ENCODE peak calls at places on chromosomes 6 and 20, in seven cellular contexts. E is keratinocyte; V is fibroblast of lung; N is tibial artery; F is CD8-positive, alpha-beta T cell; I is breast epithelium; M is OCI-LY7. H is an unnamed sample. For H3K4me1, the result is how much of the 10 kb centered on the place peaks cover.

GRCh38 chr20:8153281-8153908 is 21.3 kb downstream of the PLCB1 start:
- DNase-seq in E (no peak), V (peak), N (no peak), F (no peak), I (no peak), M (no peak), H (no peak)

GRCh38 chr6:155273438-155273837 is 9.6 kb downstream of the CLDN20 start:
- DNase-seq in E (no peak), V (peak), N (no peak), F (no peak), I (no peak), M (no peak), H (peak)

GRCh38 chr6:111605100-111605748 is 454 bp downstream of the TRAF3IP2 start:
- DNase-seq in E (no peak), V (peak), N (peak), F (peak), I (peak), M (peak), H (peak)

GRCh38 chr6:54426995-54427394 is 118.8 kb downstream of the TINAG start:
- DNase-seq in E (no peak), V (no peak), N (no peak), F (no peak), I (no peak), M (no peak), H (peak)

GRCh38 chr6:14992382-14992781 is 253.5 kb upstream of the JARID2 start:
- DNase-seq in E (no peak), V (no peak), N (no peak), F (no peak), I (no peak), M (no peak), H (no peak)

GRCh38 chr20:4082406-4083102 is 67.2 kb upstream of the RNF24 start:
- DNase-seq in E (no peak), V (peak), N (peak), F (peak), I (no peak), M (no peak), H (peak)

GRCh38 chr6:89321571-89321970 is 6.5 kb upstream of the GABRR2 start:
- DNase-seq in E (no peak), V (no peak), N (no peak), F (no peak), I (no peak), M (no peak), H (no peak)

GRCh38 chr6:88492824-88493223 is 326.7 kb upstream of the CNR1 start:
- DNase-seq in E (no peak), V (peak), N (no peak), F (no peak), I (no peak), M (peak), H (no peak)

GRCh38 chr6:134816300-134816699 is 133.6 kb downstream of the ALDH8A1 start:
- DNase-seq in E (no peak), V (peak), N (no peak), F (no peak), I (no peak), M (no peak), H (no peak)

GRCh38 chr6:103047567-103047966 is 1654.1 kb downstream of the GRIK2 start:
- DNase-seq in E (no peak), V (no peak), N (no peak), F (no peak), I (no peak), M (no peak), H (no peak)

GRCh38 chr6:166738778-166739654 is 112.0 kb upstream of the RPS6KA2 start:
- DNase-seq in E (no peak), V (no peak), N (no peak), F (no peak), I (no peak), M (no peak), H (peak)

GRCh38 chr6:64717281-64717680 is 989.7 kb downstream of the EYS start:
- DNase-seq in E (no peak), V (no peak), N (no peak), F (no peak), I (no peak), M (no peak), H (peak)

GRCh38 chr6:29811377-29811776 is 16.2 kb upstream of the HLA-G start:
- DNase-seq in E (no peak), V (no peak), N (no peak), F (no peak), I (no peak), M (no peak), H (no peak)

GRCh38 chr6:16854986-16855385 is 93.7 kb upstream of the ATXN1 start:
- DNase-seq in E (no peak), V (peak), N (no peak), F (no peak), I (no peak), M (no peak), H (no peak)

GRCh38 chr6:158185729-158186456 is 17.7 kb downstream of the GTF2H5 start:
- DNase-seq in E (no peak), V (peak), N (no peak), F (no peak), I (no peak), M (no peak), H (no peak)

GRCh38 chr6:54244430-54244829 is 63.8 kb upstream of the TINAG start:
- DNase-seq in E (no peak), V (peak), N (no peak), F (no peak), I (no peak), M (peak), H (no peak)

GRCh38 chr20:9886227-9886626 is 47.4 kb upstream of the PAK5 start:
- DNase-seq in E (no peak), V (peak), N (no peak), F (no peak), I (no peak), M (no peak), H (no peak)

GRCh38 chr20:53020376-53020775 is 48.2 kb downstream of the TSHZ2 start:
- DNase-seq in E (no peak), V (no peak), N (no peak), F (no peak), I (no peak), M (no peak), H (no peak)

GRCh38 chr6:14068133-14068532 is 49.4 kb upstream of the CD83 start:
- DNase-seq in E (no peak), V (peak), N (no peak), F (no peak), I (no peak), M (no peak), H (no peak)

GRCh38 chr6:76594109-76594508 is 521.6 kb upstream of the IMPG1 start:
- DNase-seq in E (no peak), V (no peak), N (no peak), F (no peak), I (no peak), M (no peak), H (no peak)

GRCh38 chr20:48647873-48648272 is 179.9 kb downstream of the PREX1 start:
- DNase-seq in E (no peak), V (no peak), N (no peak), F (no peak), I (no peak), M (no peak), H (no peak)

GRCh38 chr6:8481727-8482126 is 46.4 kb upstream of the SLC35B3 start:
- DNase-seq in E (no peak), V (no peak), N (no peak), F (no peak), I (no peak), M (no peak), H (no peak)

GRCh38 chr20:24798930-24799705 is 150.0 kb upstream of the CST7 start:
- DNase-seq in E (no peak), V (peak), N (no peak), F (no peak), I (no peak), M (no peak), H (no peak)

GRCh38 chr6:32851025-32851424 is 2.5 kb downstream of the TAP1 start:
- DNase-seq in E (no peak), V (no peak), N (no peak), F (no peak), I (no peak), M (no peak), H (no peak)

GRCh38 chr6:32854376-32855178 is 585 bp downstream of the PSMB9 start:
- DNase-seq in E (no peak), V (peak), N (peak), F (peak), I (no peak), M (peak), H (no peak)

GRCh38 chr6:32853541-32854375 is at the start of the genes PSMB9 and TAP1:
- DNase-seq in E (peak), V (peak), N (peak), F (peak), I (peak), M (peak), H (peak)

GRCh38 chr6:32852844-32853540 is 512 bp downstream of the TAP1 start:
- DNase-seq in E (no peak), V (peak), N (peak), F (no peak), I (no peak), M (peak), H (no peak)

GRCh38 chr6:32852018-32852843 is 1.3 kb downstream of the TAP1 start:
- DNase-seq in E (no peak), V (peak), N (peak), F (no peak), I (no peak), M (no peak), H (no peak)
- H3K4me1 ChIP-seq in E (under half), V (under half), N (under half), F (half or more), I (under half), M (under half), H (under half)

DNA sequence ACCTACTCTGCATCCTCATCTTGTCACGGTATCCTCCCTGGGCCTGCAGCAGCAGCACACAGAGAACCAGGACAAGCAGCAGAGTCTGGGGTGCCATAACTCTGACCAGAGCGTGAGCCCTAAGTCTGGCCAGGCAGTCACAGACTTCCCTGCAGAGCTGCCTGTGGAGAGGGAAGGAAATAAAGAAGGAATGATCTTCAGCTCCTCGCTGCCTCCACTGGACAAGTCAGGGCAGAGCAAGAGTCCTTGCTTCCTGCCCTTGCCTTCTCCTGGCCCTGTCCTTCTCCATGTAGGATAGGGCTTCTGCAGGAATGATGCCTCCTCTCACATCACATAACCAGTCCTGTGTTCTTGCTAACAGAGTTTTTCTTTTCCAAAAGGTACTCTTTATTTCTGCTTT is 15.9 kb upstream of the WFDC11 start:
- DNase-seq in E (no peak), V (no peak), N (no peak), F (no peak), I (no peak), M (no peak), H (peak)
- TF ChIP-seq CTCF in E (peak), V (no peak), N (no peak), F (no peak), I (no peak), M (no peak), H (peak)

GRCh38 chr20:19302714-19303113 is 90.3 kb downstream of the SLC24A3 start:
- DNase-seq in E (no peak), V (no peak), N (no peak), F (no peak), I (no peak), M (no peak), H (no peak)

GRCh38 chr20:19301843-19302242 is 89.4 kb downstream of the SLC24A3 start:
- DNase-seq in E (no peak), V (no peak), N (no peak), F (no peak), I (no peak), M (no peak), H (peak)

GRCh38 chr20:19301142-19301541 is 88.7 kb downstream of the SLC24A3 start:
- DNase-seq in E (no peak), V (no peak), N (no peak), F (no peak), I (no peak), M (no peak), H (peak)

GRCh38 chr20:19304389-19304788 is 91.9 kb downstream of the SLC24A3 start:
- DNase-seq in E (no peak), V (no peak), N (no peak), F (no peak), I (no peak), M (no peak), H (no peak)

DNA sequence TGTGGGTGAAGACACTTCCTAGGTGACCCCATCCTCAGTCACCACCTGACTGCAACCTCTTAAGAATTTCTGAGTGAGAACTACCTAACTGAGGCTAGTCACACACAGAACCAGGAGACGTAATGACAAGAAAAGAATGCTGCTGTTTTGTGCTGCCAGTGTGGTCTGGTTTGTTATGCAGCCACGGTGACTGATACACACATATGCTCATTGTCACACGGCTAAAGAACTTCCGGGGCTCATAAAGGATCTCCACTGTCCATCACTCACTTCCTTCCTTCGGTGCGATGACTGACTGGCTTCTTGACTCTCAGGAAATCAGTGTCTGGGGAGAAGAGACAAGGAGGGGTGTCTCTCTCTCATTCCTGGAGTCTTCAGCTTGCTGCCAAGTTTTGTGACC is 88.0 kb downstream of the SLC24A3 start:
- DNase-seq in E (no peak), V (no peak), N (no peak), F (no peak), I (no peak), M (no peak), H (peak)
- H3K4me1 ChIP-seq in E (under half), V (under half), N (under half), F (under half), I (under half), M (under half), H (under half)

DNA sequence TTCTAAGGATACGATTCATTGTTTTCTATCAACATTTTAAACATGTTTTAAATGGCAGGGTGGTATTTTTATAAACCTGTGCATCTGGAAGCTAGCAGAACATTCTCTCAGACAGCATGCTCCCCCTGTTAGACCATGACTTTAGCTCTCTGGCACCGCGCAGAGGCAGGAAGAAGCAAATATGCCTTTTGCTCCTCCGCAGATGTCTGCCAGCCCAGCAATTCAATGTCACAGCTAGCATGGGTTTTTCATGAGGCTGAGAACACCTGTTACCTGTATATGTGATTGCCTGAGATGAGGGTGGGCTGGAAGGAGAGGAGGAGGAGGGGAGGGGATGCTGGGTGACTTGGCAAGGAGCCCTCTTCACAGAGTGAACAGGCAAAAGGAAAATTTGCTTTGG is 6.7 kb downstream of the MTCH1 start:
- DNase-seq in E (no peak), V (peak), N (no peak), F (no peak), I (no peak), M (no peak), H (no peak)
- TF ChIP-seq CTCF in E (peak), V (peak), N (peak), F (peak), I (peak), M (peak), H (peak)

GRCh38 chr6:11543919-11544518 is 6.5 kb downstream of the TMEM170B start:
- DNase-seq in E (no peak), V (no peak), N (no peak), F (no peak), I (no peak), M (no peak), H (no peak)
- H3K4me1 ChIP-seq in E (under half), V (under half), N (under half), F (under half), I (under half), M (under half), H (under half)

DNA sequence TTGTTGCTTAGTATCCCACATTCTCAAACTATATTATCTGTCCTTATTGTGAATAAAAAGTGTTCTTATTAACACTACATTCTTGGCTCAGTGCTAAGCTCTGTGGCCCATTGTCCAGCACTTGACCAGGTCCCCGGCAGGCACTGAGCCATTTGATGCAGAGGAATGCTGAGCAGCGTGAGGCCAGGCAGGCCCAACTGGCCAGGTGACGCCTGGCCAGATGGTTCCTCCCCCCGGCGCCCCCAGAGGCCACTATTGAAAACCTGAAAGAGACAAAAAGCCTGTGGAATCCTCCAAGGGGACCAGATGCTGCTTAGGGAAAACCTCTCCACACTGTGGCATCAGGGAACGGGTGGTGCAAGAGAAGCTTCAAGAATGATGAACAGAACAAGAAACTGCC is 597.5 kb upstream of the JAG1 start:
- DNase-seq in E (no peak), V (no peak), N (no peak), F (no peak), I (no peak), M (no peak), H (peak)
- TF ChIP-seq CTCF in E (no peak), V (no peak), N (no peak), F (no peak), I (no peak), M (peak), H (peak)

GRCh38 chr20:32480361-32481199 is 104.6 kb downstream of the NOL4L start:
- DNase-seq in E (no peak), V (peak), N (no peak), F (no peak), I (no peak), M (no peak), H (peak)
- H3K4me1 ChIP-seq in E (under half), V (under half), N (under half), F (half or more), I (under half), M (under half), H (under half)

H was measured in endodermal cell.